ENCODE peak calls at places on chromosomes 5 and 9, in nine cellular contexts. B is psoas muscle; Q is stimulated activated naive CD4-positive, alpha-beta T cell treated with Interleukin-2 at 50 U/mL for 16 hours; K is stimulated activated naive B cell treated with anti-CD40 and anti-IgM and Interleukin-4, amounts not matched to agents 10 μg/mL and 1 μg/mL and 100 μg/mL, for 72 hours; L is HEK293T; T is AML-193; I is NCI-H345; G is H9; Z is cardiac fibroblast. A is an unnamed sample.

GRCh38 chr9:91782711-91783214 is 167.3 kb downstream of the ROR2 start:
- DNase-seq in I (no peak), L (no peak), K (no peak), B (no peak), T (no peak), Q (no peak), Z (no peak), G (no peak), A (no peak)

GRCh38 chr5:32231241-32231640 is 57.1 kb upstream of the GOLPH3 start:
- DNase-seq in L (no peak), G (no peak), B (no peak), Q (no peak), K (no peak), Z (no peak), T (peak), I (no peak), A (no peak)

GRCh38 chr9:128636556-128637530 is 19.8 kb downstream of the DYNC2I2 start:
- DNase-seq in Q (no peak), G (no peak), Z (no peak), T (no peak), K (no peak), B (no peak), I (peak), L (no peak), A (peak)

GRCh38 chr9:92614763-92615441 is 55.0 kb downstream of the IPPK start:
- DNase-seq in K (no peak), B (no peak), L (no peak), I (no peak), Z (no peak), T (no peak), G (peak), Q (no peak), A (no peak)

GRCh38 chr5:151772029-151772867 is 494 bp downstream of the G3BP1 start:
- DNase-seq in L (no peak), I (peak), T (peak), G (peak), Z (peak), Q (peak), B (peak), K (peak), A (peak)

GRCh38 chr5:12174734-12175133 is 270.5 kb upstream of the CTNND2 start:
- DNase-seq in K (no peak), Z (no peak), B (no peak), T (no peak), L (no peak), I (no peak), Q (no peak), G (no peak), A (no peak)

GRCh38 chr9:135515083-135515511 is 6.1 kb upstream of the LCN1 start:
- DNase-seq in K (no peak), Q (no peak), I (no peak), Z (no peak), L (no peak), T (no peak), B (no peak), G (peak), A (no peak)

GRCh38 chr9:115212832-115213231 is 94.9 kb upstream of the TNC start:
- DNase-seq in Z (no peak), L (no peak), K (no peak), Q (no peak), B (no peak), G (no peak), T (no peak), I (no peak), A (no peak)

A was measured in pancreas.